ENCODE peak calls at places on chromosome 9, in seven cellular contexts. F is aorta; G is CD4-positive, alpha-beta T cell; K is neural progenitor cell; E is CD8-positive, alpha-beta memory T cell; T is PC-3; H is CD4-positive, alpha-beta memory T cell. R is an unnamed sample. For H3K9me3, the result is how much of the 10 kb centered on the place peaks cover.

GRCh38 chr9:109342878-109343277 is 22.0 kb upstream of the EPB41L4B start:
- DNase-seq in F (no peak), G (no peak), K (no peak), E (no peak), T (no peak), H (no peak), R (no peak)

GRCh38 chr9:100445903-100446549 is 19.1 kb downstream of the MSANTD3 start:
- DNase-seq in F (no peak), G (no peak), K (no peak), E (no peak), T (no peak), H (no peak), R (no peak)

GRCh38 chr9:87206064-87206661 is 258.9 kb upstream of the GAS1 start:
- DNase-seq in F (no peak), G (no peak), K (no peak), E (no peak), T (peak), H (no peak), R (no peak)

GRCh38 chr9:130661461-130662098 is 2.8 kb upstream of the PRDM12 start:
- DNase-seq in F (no peak), G (no peak), K (peak), E (no peak), T (no peak), H (no peak), R (no peak)

GRCh38 chr9:5552301-5552700 is 42.0 kb downstream of the PDCD1LG2 start:
- DNase-seq in F (no peak), G (no peak), K (no peak), E (no peak), T (no peak), H (no peak), R (no peak)

GRCh38 chr9:34328500-34328982 is 527 bp downstream of the KIF24 start:
- DNase-seq in F (no peak), G (no peak), K (peak), E (no peak), T (peak), H (no peak), R (no peak)

GRCh38 chr9:136723362-136723976 is 11.1 kb downstream of the DIPK1B start:
- DNase-seq in F (no peak), G (no peak), K (no peak), E (no peak), T (no peak), H (no peak), R (no peak)

GRCh38 chr9:112913326-112913725 is 22.6 kb upstream of the SLC46A2 start:
- DNase-seq in F (no peak), G (no peak), K (no peak), E (no peak), T (no peak), H (no peak), R (no peak)

GRCh38 chr9:124278054-124278540 is 20.3 kb downstream of the NEK6 start:
- DNase-seq in F (no peak), G (no peak), K (no peak), E (no peak), T (no peak), H (no peak), R (no peak)

GRCh38 chr9:131418143-131419028 is 24.5 kb downstream of the PRRC2B start:
- DNase-seq in F (peak), G (no peak), K (peak), E (no peak), T (no peak), H (no peak), R (no peak)

GRCh38 chr9:114000671-114001409 is 77.3 kb downstream of the AMBP start:
- DNase-seq in F (peak), G (no peak), K (no peak), E (no peak), T (no peak), H (no peak), R (peak)

GRCh38 chr9:88164870-88165269 is 26.6 kb upstream of the SPATA31C2 start:
- DNase-seq in F (no peak), G (no peak), K (no peak), E (no peak), T (no peak), H (no peak), R (no peak)

GRCh38 chr9:135858491-135859185 is 48.7 kb downstream of the CAMSAP1 start:
- DNase-seq in F (no peak), G (no peak), K (no peak), E (no peak), T (peak), H (no peak), R (no peak)

GRCh38 chr9:36854034-36854433 is 180.0 kb downstream of the PAX5 start:
- DNase-seq in F (no peak), G (no peak), K (no peak), E (no peak), T (no peak), H (no peak), R (no peak)
- H3K9me3 ChIP-seq in F (under half), G (under half), K (under half), E (under half), T (under half), H (under half), R (under half)

DNA sequence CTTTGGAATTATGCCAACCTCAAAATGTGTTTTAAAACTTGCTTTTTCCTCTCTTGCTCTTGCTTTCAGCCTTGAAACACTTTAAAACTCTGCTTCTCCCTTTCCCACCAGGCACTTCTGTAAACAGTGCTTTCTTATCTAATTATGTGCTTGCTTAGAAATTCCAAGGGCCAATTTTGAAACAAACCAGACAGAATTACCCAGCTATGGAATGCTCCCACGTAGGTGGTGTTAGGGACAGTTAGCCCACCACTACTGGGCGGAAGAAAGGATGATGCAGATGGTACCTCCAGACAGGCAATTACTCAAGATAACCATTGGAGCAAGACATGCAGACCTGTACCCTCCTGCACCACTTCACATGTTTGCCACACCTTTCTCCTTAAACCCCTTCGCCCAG is 523.1 kb upstream of the PTPRD start:
- DNase-seq in F (no peak), G (no peak), K (no peak), E (no peak), T (no peak), H (no peak), R (no peak)
- H3K9me3 ChIP-seq in F (under half), G (under half), K (under half), E (under half), T (under half), H (under half), R (under half)

GRCh38 chr9:26193237-26193636 is 515.0 kb upstream of the TUSC1 start:
- DNase-seq in F (no peak), G (no peak), K (no peak), E (no peak), T (no peak), H (no peak), R (no peak)
- H3K9me3 ChIP-seq in F (under half), G (under half), K (under half), E (under half), T (under half), H (under half), R (under half)

GRCh38 chr9:111599948-111600343 is 499 bp upstream of the PTGR1 start:
- DNase-seq in F (no peak), G (no peak), K (no peak), E (no peak), T (no peak), H (peak), R (no peak)
- H3K9me3 ChIP-seq in F (under half), G (under half), K (under half), E (under half), T (under half), H (under half), R (under half)

R was measured in uterus.